ENCODE peak calls at places on chromosomes 16 and 17, in eight cellular contexts. One of them, this sample, is unnamed.

GRCh38 chr17:14772776-14773175 is 471.9 kb downstream of the HS3ST3B1 start:
- DNase-seq in pons: no peak
- DNase-seq in head of caudate nucleus: no peak
- DNase-seq in A549: no peak
- DNase-seq in NCI-H524: no peak
- DNase-seq in GDM1: no peak
- DNase-seq in stimulated activated CD8-positive, alpha-beta memory T cell treated with anti-CD3 and anti-CD28 coated beads, Interleukin-7, amount 100 ng/mL, for 1 hour: no peak
- DNase-seq in body of pancreas: no peak
- DNase-seq in this sample: no peak

GRCh38 chr17:76585649-76586593 is at the start of gene ST6GALNAC2:
- DNase-seq in NCI-H524: peak
- DNase-seq in pons: no peak
- DNase-seq in A549: peak
- DNase-seq in head of caudate nucleus: peak
- DNase-seq in body of pancreas: peak
- DNase-seq in stimulated activated CD8-positive, alpha-beta memory T cell treated with anti-CD3 and anti-CD28 coated beads, Interleukin-7, amount 100 ng/mL, for 1 hour: peak
- DNase-seq in GDM1: peak
- DNase-seq in this sample: peak

GRCh38 chr17:78798695-78799559 is 16.9 kb upstream of the CYTH1 start:
- DNase-seq in NCI-H524: peak
- DNase-seq in A549: no peak
- DNase-seq in GDM1: no peak
- DNase-seq in stimulated activated CD8-positive, alpha-beta memory T cell treated with anti-CD3 and anti-CD28 coated beads, Interleukin-7, amount 100 ng/mL, for 1 hour: no peak
- DNase-seq in pons: peak
- DNase-seq in body of pancreas: peak
- DNase-seq in head of caudate nucleus: peak
- DNase-seq in this sample: peak

GRCh38 chr17:40949406-40949805 is 12.0 kb upstream of the KRT23 start:
- DNase-seq in NCI-H524: no peak
- DNase-seq in pons: no peak
- DNase-seq in A549: no peak
- DNase-seq in stimulated activated CD8-positive, alpha-beta memory T cell treated with anti-CD3 and anti-CD28 coated beads, Interleukin-7, amount 100 ng/mL, for 1 hour: no peak
- DNase-seq in head of caudate nucleus: no peak
- DNase-seq in body of pancreas: no peak
- DNase-seq in GDM1: no peak
- DNase-seq in this sample: no peak

GRCh38 chr16:50276801-50277560 is 10.6 kb downstream of the ADCY7 start:
- DNase-seq in NCI-H524: no peak
- DNase-seq in body of pancreas: no peak
- DNase-seq in stimulated activated CD8-positive, alpha-beta memory T cell treated with anti-CD3 and anti-CD28 coated beads, Interleukin-7, amount 100 ng/mL, for 1 hour: no peak
- DNase-seq in A549: no peak
- DNase-seq in head of caudate nucleus: no peak
- DNase-seq in pons: no peak
- DNase-seq in GDM1: no peak
- DNase-seq in this sample: no peak

GRCh38 chr16:1244881-1245280 is 4.4 kb downstream of the TPSAB1 start:
- DNase-seq in pons: no peak
- DNase-seq in GDM1: no peak
- DNase-seq in body of pancreas: no peak
- DNase-seq in A549: no peak
- DNase-seq in head of caudate nucleus: no peak
- DNase-seq in NCI-H524: no peak
- DNase-seq in stimulated activated CD8-positive, alpha-beta memory T cell treated with anti-CD3 and anti-CD28 coated beads, Interleukin-7, amount 100 ng/mL, for 1 hour: no peak
- DNase-seq in this sample: no peak

GRCh38 chr16:89443727-89444084 is 46.7 kb downstream of the ANKRD11 start:
- DNase-seq in GDM1: no peak
- DNase-seq in NCI-H524: no peak
- DNase-seq in head of caudate nucleus: no peak
- DNase-seq in A549: no peak
- DNase-seq in pons: no peak
- DNase-seq in body of pancreas: peak
- DNase-seq in stimulated activated CD8-positive, alpha-beta memory T cell treated with anti-CD3 and anti-CD28 coated beads, Interleukin-7, amount 100 ng/mL, for 1 hour: no peak
- DNase-seq in this sample: no peak

GRCh38 chr17:65856865-65857264 is 295.4 kb upstream of the AXIN2 start:
- DNase-seq in GDM1: no peak
- DNase-seq in head of caudate nucleus: no peak
- DNase-seq in pons: no peak
- DNase-seq in NCI-H524: no peak
- DNase-seq in body of pancreas: no peak
- DNase-seq in stimulated activated CD8-positive, alpha-beta memory T cell treated with anti-CD3 and anti-CD28 coated beads, Interleukin-7, amount 100 ng/mL, for 1 hour: no peak
- DNase-seq in A549: no peak
- DNase-seq in this sample: no peak

This sample was measured in midbrain.